ENCODE peak calls at places on chromosomes 1 and 21, in seven cellular contexts. One of them, this sample, is unnamed.

GRCh38 chr1:91440845-91441244 is 36.2 kb upstream of the HFM1 start:
- DNase-seq in MM.1S: no peak
- DNase-seq in esophagus squamous epithelium: no peak
- DNase-seq in Panc1: no peak
- DNase-seq in heart right ventricle: no peak
- DNase-seq in A549: no peak
- DNase-seq in tibial artery: no peak
- DNase-seq in this sample: peak; percentile 15

GRCh38 chr1:119784127-119784781 is 15.5 kb upstream of the HMGCS2 start:
- DNase-seq in esophagus squamous epithelium: no peak
- DNase-seq in Panc1: no peak
- DNase-seq in tibial artery: peak; percentile 75
- DNase-seq in MM.1S: no peak
- DNase-seq in A549: no peak
- DNase-seq in heart right ventricle: peak; percentile 59
- DNase-seq in this sample: no peak

GRCh38 chr21:33856893-33857527 is 58.6 kb downstream of the ATP5PO start:
- DNase-seq in A549: no peak
- DNase-seq in heart right ventricle: no peak
- DNase-seq in MM.1S: no peak
- DNase-seq in Panc1: no peak
- DNase-seq in tibial artery: no peak
- DNase-seq in esophagus squamous epithelium: no peak
- DNase-seq in this sample: no peak

GRCh38 chr1:7975212-7975865 is 13.8 kb downstream of the PARK7 start:
- DNase-seq in esophagus squamous epithelium: no peak
- DNase-seq in tibial artery: peak; percentile 78
- DNase-seq in MM.1S: no peak
- DNase-seq in Panc1: peak; percentile 86
- DNase-seq in A549: peak; percentile 86
- DNase-seq in heart right ventricle: peak; percentile 60
- DNase-seq in this sample: peak; percentile 63

GRCh38 chr1:54547601-54548388 is at the start of gene ACOT11:
- DNase-seq in Panc1: no peak
- DNase-seq in esophagus squamous epithelium: no peak
- DNase-seq in MM.1S: no peak
- DNase-seq in heart right ventricle: peak; percentile 85
- DNase-seq in A549: no peak
- DNase-seq in tibial artery: peak; percentile 97
- DNase-seq in this sample: no peak

GRCh38 chr1:22289251-22289995 is 146.5 kb upstream of the WNT4 start:
- DNase-seq in A549: no peak
- DNase-seq in MM.1S: no peak
- DNase-seq in heart right ventricle: no peak
- DNase-seq in tibial artery: peak; percentile 35
- DNase-seq in esophagus squamous epithelium: no peak
- DNase-seq in Panc1: no peak
- DNase-seq in this sample: no peak

GRCh38 chr1:93080424-93080823 is 1.3 kb downstream of the MTF2 start:
- DNase-seq in Panc1: peak; percentile 56
- DNase-seq in MM.1S: peak; percentile 66
- DNase-seq in esophagus squamous epithelium: no peak
- DNase-seq in A549: peak; percentile 64
- DNase-seq in tibial artery: no peak
- DNase-seq in heart right ventricle: no peak
- DNase-seq in this sample: peak; percentile 80

GRCh38 chr1:58809327-58810040 is 25.6 kb upstream of the JUN start:
- DNase-seq in A549: no peak
- DNase-seq in Panc1: no peak
- DNase-seq in heart right ventricle: no peak
- DNase-seq in tibial artery: no peak
- DNase-seq in esophagus squamous epithelium: no peak
- DNase-seq in MM.1S: no peak
- DNase-seq in this sample: no peak

GRCh38 chr21:35563885-35564451 is 496.4 kb downstream of the SETD4 start:
- DNase-seq in heart right ventricle: peak; percentile 49
- DNase-seq in esophagus squamous epithelium: no peak
- DNase-seq in MM.1S: no peak
- DNase-seq in A549: no peak
- DNase-seq in tibial artery: peak; percentile 69
- DNase-seq in Panc1: no peak
- DNase-seq in this sample: no peak

GRCh38 chr1:152515454-152515823 is 1.2 kb downstream of the CRCT1 start:
- DNase-seq in A549: no peak
- DNase-seq in heart right ventricle: no peak
- DNase-seq in Panc1: no peak
- DNase-seq in MM.1S: no peak
- DNase-seq in tibial artery: no peak
- DNase-seq in esophagus squamous epithelium: no peak
- DNase-seq in this sample: no peak

GRCh38 chr1:204254031-204254661 is 40.4 kb upstream of the GOLT1A start:
- DNase-seq in Panc1: no peak
- DNase-seq in A549: peak; percentile 61
- DNase-seq in MM.1S: no peak
- DNase-seq in esophagus squamous epithelium: no peak
- DNase-seq in heart right ventricle: peak; percentile 51
- DNase-seq in tibial artery: peak; percentile 88
- DNase-seq in this sample: no peak

GRCh38 chr1:15758953-15759661 is 512 bp downstream of the FBLIM1 start:
- DNase-seq in heart right ventricle: no peak
- DNase-seq in MM.1S: no peak
- DNase-seq in Panc1: no peak
- DNase-seq in A549: no peak
- DNase-seq in tibial artery: no peak
- DNase-seq in esophagus squamous epithelium: no peak
- DNase-seq in this sample: no peak

GRCh38 chr1:44507490-44508396 is 102.7 kb downstream of the RNF220 start:
- DNase-seq in Panc1: no peak
- DNase-seq in esophagus squamous epithelium: no peak
- DNase-seq in A549: no peak
- DNase-seq in heart right ventricle: no peak
- DNase-seq in MM.1S: no peak
- DNase-seq in tibial artery: no peak
- DNase-seq in this sample: no peak

GRCh38 chr1:30522031-30523004 is 201.1 kb downstream of the MATN1 start:
- DNase-seq in A549: no peak
- DNase-seq in esophagus squamous epithelium: no peak
- DNase-seq in MM.1S: no peak
- DNase-seq in Panc1: no peak
- DNase-seq in tibial artery: peak; percentile 71
- DNase-seq in heart right ventricle: peak; percentile 73
- DNase-seq in this sample: no peak

GRCh38 chr1:35573198-35573775 is at the start of gene TFAP2E:
- DNase-seq in Panc1: no peak
- DNase-seq in MM.1S: no peak
- DNase-seq in heart right ventricle: no peak
- DNase-seq in A549: peak; percentile 38
- DNase-seq in esophagus squamous epithelium: no peak
- DNase-seq in tibial artery: no peak
- DNase-seq in this sample: no peak

GRCh38 chr1:92778371-92778770 is 6.5 kb downstream of the EVI5 start:
- DNase-seq in MM.1S: no peak
- DNase-seq in A549: no peak
- DNase-seq in heart right ventricle: no peak
- DNase-seq in esophagus squamous epithelium: no peak
- DNase-seq in Panc1: no peak
- DNase-seq in tibial artery: no peak
- DNase-seq in this sample: no peak

GRCh38 chr21:33212159-33212851 is 17.4 kb upstream of the IFNAR2 start:
- DNase-seq in A549: no peak
- DNase-seq in tibial artery: no peak
- DNase-seq in MM.1S: peak; percentile 53
- DNase-seq in heart right ventricle: no peak
- DNase-seq in Panc1: no peak
- DNase-seq in esophagus squamous epithelium: no peak
- DNase-seq in this sample: peak; percentile 40

GRCh38 chr1:176799327-176799726 is 336.4 kb downstream of the PAPPA2 start:
- DNase-seq in A549: no peak
- DNase-seq in esophagus squamous epithelium: no peak
- DNase-seq in MM.1S: no peak
- DNase-seq in Panc1: no peak
- DNase-seq in heart right ventricle: no peak
- DNase-seq in tibial artery: no peak
- DNase-seq in this sample: no peak

GRCh38 chr1:2528016-2528415 is 1.6 kb upstream of the PANK4 start:
- DNase-seq in Panc1: no peak
- DNase-seq in heart right ventricle: peak; percentile 80
- DNase-seq in A549: no peak
- DNase-seq in esophagus squamous epithelium: no peak
- DNase-seq in tibial artery: peak; percentile 97
- DNase-seq in MM.1S: no peak
- DNase-seq in this sample: no peak

GRCh38 chr21:45989355-45990048 is 7.9 kb downstream of the COL6A1 start:
- DNase-seq in tibial artery: no peak
- DNase-seq in heart right ventricle: no peak
- DNase-seq in Panc1: no peak
- DNase-seq in A549: no peak
- DNase-seq in esophagus squamous epithelium: no peak
- DNase-seq in MM.1S: no peak
- DNase-seq in this sample: no peak

GRCh38 chr21:34989337-34990151 is 59.6 kb downstream of the RUNX1 start:
- DNase-seq in heart right ventricle: no peak
- DNase-seq in tibial artery: no peak
- DNase-seq in A549: no peak
- DNase-seq in Panc1: no peak
- DNase-seq in MM.1S: no peak
- DNase-seq in esophagus squamous epithelium: no peak
- DNase-seq in this sample: peak; percentile 32

GRCh38 chr1:156781585-156782186 is 14.4 kb downstream of the PRCC start:
- DNase-seq in esophagus squamous epithelium: no peak
- DNase-seq in Panc1: no peak
- DNase-seq in tibial artery: no peak
- DNase-seq in MM.1S: no peak
- DNase-seq in heart right ventricle: no peak
- DNase-seq in A549: peak; percentile 14
- DNase-seq in this sample: no peak

GRCh38 chr1:1274931-1275431 is 1.3 kb upstream of the UBE2J2 start:
- DNase-seq in MM.1S: no peak
- DNase-seq in Panc1: no peak
- DNase-seq in tibial artery: no peak
- DNase-seq in esophagus squamous epithelium: no peak
- DNase-seq in A549: no peak
- DNase-seq in heart right ventricle: no peak
- DNase-seq in this sample: no peak

GRCh38 chr1:15188145-15188544 is 34.6 kb downstream of the TMEM51 start:
- DNase-seq in MM.1S: no peak
- DNase-seq in Panc1: no peak
- DNase-seq in heart right ventricle: no peak
- DNase-seq in tibial artery: no peak
- DNase-seq in esophagus squamous epithelium: no peak
- DNase-seq in A549: no peak
- DNase-seq in this sample: no peak

GRCh38 chr1:99269321-99269720 is 5.0 kb downstream of the PLPPR4 start:
- DNase-seq in tibial artery: no peak
- DNase-seq in A549: no peak
- DNase-seq in Panc1: no peak
- DNase-seq in heart right ventricle: no peak
- DNase-seq in esophagus squamous epithelium: no peak
- DNase-seq in MM.1S: no peak
- DNase-seq in this sample: no peak

GRCh38 chr1:41513388-41513745 is 28.9 kb upstream of the EDN2 start:
- DNase-seq in MM.1S: no peak
- DNase-seq in tibial artery: no peak
- DNase-seq in esophagus squamous epithelium: no peak
- DNase-seq in Panc1: no peak
- DNase-seq in heart right ventricle: no peak
- DNase-seq in A549: no peak
- DNase-seq in this sample: no peak
- TF ChIP-seq CTCF in MM.1S: peak; percentile 53
- TF ChIP-seq CTCF in tibial artery: no peak
- TF ChIP-seq CTCF in esophagus squamous epithelium: no peak
- TF ChIP-seq CTCF in Panc1: peak; percentile 75
- TF ChIP-seq CTCF in heart right ventricle: no peak
- TF ChIP-seq CTCF in A549: no peak
- TF ChIP-seq CTCF in this sample: peak; percentile 56

DNA sequence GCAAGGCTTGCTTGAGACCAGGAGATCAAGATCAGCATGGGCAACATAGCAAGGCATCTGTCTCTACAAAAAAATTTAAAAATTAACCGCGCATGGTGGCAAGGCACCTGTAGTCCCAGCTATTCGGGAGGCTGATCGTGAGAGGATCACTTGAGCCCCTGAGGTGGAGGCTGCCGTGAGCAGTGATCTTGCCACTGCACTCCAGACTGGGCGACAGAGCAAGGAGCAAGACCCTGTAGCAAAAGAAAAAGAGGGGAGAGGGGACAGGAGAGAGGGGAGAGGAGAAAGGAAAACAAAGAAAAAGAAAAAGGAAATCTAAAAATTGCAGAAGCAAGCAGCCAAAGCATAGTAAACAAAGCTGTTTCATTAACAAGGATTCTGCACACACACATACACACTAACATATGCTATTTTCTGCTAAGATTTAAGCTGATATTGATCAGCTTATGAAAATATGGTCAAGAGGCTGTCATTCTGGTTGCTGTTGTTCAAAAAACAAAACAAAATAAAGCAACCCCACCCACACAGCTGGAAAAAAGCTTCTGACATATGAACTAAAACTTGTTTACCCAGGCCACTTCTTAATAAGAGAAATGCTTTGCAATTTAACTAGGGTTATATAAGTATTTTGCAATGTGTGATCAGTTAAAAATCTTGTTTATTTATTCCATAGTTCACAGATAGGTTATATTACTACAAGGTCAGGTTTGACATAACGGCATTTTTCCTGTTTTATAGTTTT is 1.8 kb downstream of the ARNT start:
- DNase-seq in MM.1S: no peak
- DNase-seq in tibial artery: no peak
- DNase-seq in Panc1: no peak
- DNase-seq in A549: no peak
- DNase-seq in esophagus squamous epithelium: no peak
- DNase-seq in heart right ventricle: no peak
- DNase-seq in this sample: no peak
- H3K4me3 ChIP-seq in MM.1S: no peak overlapping the region
- H3K4me3 ChIP-seq in tibial artery: peak overlapping the region; percentile 80
- H3K4me3 ChIP-seq in Panc1: peak overlapping the region; percentile 25
- H3K4me3 ChIP-seq in A549: peak overlapping the region; percentile 82
- H3K4me3 ChIP-seq in esophagus squamous epithelium: peak overlapping the region; percentile 99
- H3K4me3 ChIP-seq in heart right ventricle: peak overlapping the region; percentile 98
- H3K4me3 ChIP-seq in this sample: peak overlapping the region; percentile 96

GRCh38 chr1:87495147-87495546 is 166.5 kb downstream of the LMO4 start:
- DNase-seq in MM.1S: peak; percentile 36
- DNase-seq in tibial artery: no peak
- DNase-seq in esophagus squamous epithelium: no peak
- DNase-seq in A549: peak; percentile 11
- DNase-seq in heart right ventricle: no peak
- DNase-seq in Panc1: no peak
- DNase-seq in this sample: no peak
- TF ChIP-seq CTCF in MM.1S: peak; percentile 34
- TF ChIP-seq CTCF in tibial artery: no peak
- TF ChIP-seq CTCF in esophagus squamous epithelium: no peak
- TF ChIP-seq CTCF in A549: no peak
- TF ChIP-seq CTCF in heart right ventricle: no peak
- TF ChIP-seq CTCF in Panc1: no peak
- TF ChIP-seq CTCF in this sample: no peak

DNA sequence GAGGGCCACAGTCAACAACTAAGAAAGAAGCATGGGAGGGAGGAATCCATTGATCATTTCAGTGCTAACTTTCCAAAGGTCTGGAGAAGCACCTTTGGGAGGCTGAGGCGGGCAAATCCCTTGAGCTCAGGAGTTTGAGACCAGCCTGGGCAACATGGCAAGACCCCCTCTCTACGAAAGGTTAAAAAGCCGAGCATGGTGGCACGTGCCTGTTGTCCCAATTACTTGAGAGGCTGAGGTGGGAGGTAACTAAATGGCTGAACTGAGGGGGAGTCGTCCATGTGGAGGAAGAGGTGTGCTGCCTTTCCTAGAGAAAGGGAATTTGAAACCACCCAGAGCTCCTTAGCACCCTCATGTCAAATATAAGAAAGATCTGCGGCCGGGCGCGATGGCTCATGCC is 16.2 kb downstream of the MASP2 start:
- DNase-seq in Panc1: no peak
- DNase-seq in heart right ventricle: no peak
- DNase-seq in esophagus squamous epithelium: no peak
- DNase-seq in MM.1S: no peak
- DNase-seq in tibial artery: no peak
- DNase-seq in A549: no peak
- DNase-seq in this sample: no peak
- H3K4me3 ChIP-seq in Panc1: no peak overlapping the region
- H3K4me3 ChIP-seq in heart right ventricle: no peak overlapping the region
- H3K4me3 ChIP-seq in esophagus squamous epithelium: no peak overlapping the region
- H3K4me3 ChIP-seq in MM.1S: no peak overlapping the region
- H3K4me3 ChIP-seq in tibial artery: no peak overlapping the region
- H3K4me3 ChIP-seq in A549: no peak overlapping the region
- H3K4me3 ChIP-seq in this sample: no peak overlapping the region

This sample was measured in GM12865.